ENCODE peak calls at places on chromosomes 4 and X, in eight cellular contexts. One of them, this sample, is unnamed.

GRCh38 chr4:155599596-155599995 is 67.1 kb upstream of the GUCY1A1 start:
- DNase-seq in stimulated activated CD4-positive, alpha-beta T cell treated with anti-CD3 and anti-CD28 coated beads, Interleukin-12 subunit alpha, Interleukin-12 subunit beta, amount 100 ng/mL, for 24 hours: no peak
- DNase-seq in HTR-8/SVneo: no peak
- DNase-seq in Kasumi-1: no peak
- DNase-seq in erythroblast: no peak
- DNase-seq in GOT3: no peak
- DNase-seq in GM18507: no peak
- DNase-seq in OCI-LY7: no peak
- DNase-seq in this sample: no peak

GRCh38 chr4:186839122-186840037 is 115.7 kb upstream of the FAT1 start:
- DNase-seq in stimulated activated CD4-positive, alpha-beta T cell treated with anti-CD3 and anti-CD28 coated beads, Interleukin-12 subunit alpha, Interleukin-12 subunit beta, amount 100 ng/mL, for 24 hours: no peak
- DNase-seq in HTR-8/SVneo: no peak
- DNase-seq in Kasumi-1: no peak
- DNase-seq in erythroblast: no peak
- DNase-seq in GOT3: no peak
- DNase-seq in GM18507: no peak
- DNase-seq in OCI-LY7: no peak
- DNase-seq in this sample: no peak

GRCh38 chr4:23923840-23924239 is 34.0 kb upstream of the PPARGC1A start:
- DNase-seq in stimulated activated CD4-positive, alpha-beta T cell treated with anti-CD3 and anti-CD28 coated beads, Interleukin-12 subunit alpha, Interleukin-12 subunit beta, amount 100 ng/mL, for 24 hours: no peak
- DNase-seq in HTR-8/SVneo: no peak
- DNase-seq in Kasumi-1: no peak
- DNase-seq in erythroblast: no peak
- DNase-seq in GOT3: no peak
- DNase-seq in GM18507: no peak
- DNase-seq in OCI-LY7: no peak
- DNase-seq in this sample: no peak

GRCh38 chr4:138204507-138204906 is 37.6 kb downstream of the SLC7A11 start:
- DNase-seq in stimulated activated CD4-positive, alpha-beta T cell treated with anti-CD3 and anti-CD28 coated beads, Interleukin-12 subunit alpha, Interleukin-12 subunit beta, amount 100 ng/mL, for 24 hours: no peak
- DNase-seq in HTR-8/SVneo: no peak
- DNase-seq in Kasumi-1: no peak
- DNase-seq in erythroblast: no peak
- DNase-seq in GOT3: no peak
- DNase-seq in GM18507: no peak
- DNase-seq in OCI-LY7: no peak
- DNase-seq in this sample: no peak

GRCh38 chr4:179110356-179110755 is 1668.1 kb upstream of the AGA start:
- DNase-seq in stimulated activated CD4-positive, alpha-beta T cell treated with anti-CD3 and anti-CD28 coated beads, Interleukin-12 subunit alpha, Interleukin-12 subunit beta, amount 100 ng/mL, for 24 hours: no peak
- DNase-seq in HTR-8/SVneo: peak; percentile 22
- DNase-seq in Kasumi-1: no peak
- DNase-seq in erythroblast: no peak
- DNase-seq in GOT3: no peak
- DNase-seq in GM18507: no peak
- DNase-seq in OCI-LY7: no peak
- DNase-seq in this sample: no peak

GRCh38 chr4:18214656-18215055 is 193.1 kb upstream of the LCORL start:
- DNase-seq in stimulated activated CD4-positive, alpha-beta T cell treated with anti-CD3 and anti-CD28 coated beads, Interleukin-12 subunit alpha, Interleukin-12 subunit beta, amount 100 ng/mL, for 24 hours: no peak
- DNase-seq in HTR-8/SVneo: no peak
- DNase-seq in Kasumi-1: no peak
- DNase-seq in erythroblast: no peak
- DNase-seq in GOT3: no peak
- DNase-seq in GM18507: no peak
- DNase-seq in OCI-LY7: no peak
- DNase-seq in this sample: no peak

GRCh38 chr4:182238355-182238931 is 4.8 kb upstream of the TENM3 start:
- DNase-seq in stimulated activated CD4-positive, alpha-beta T cell treated with anti-CD3 and anti-CD28 coated beads, Interleukin-12 subunit alpha, Interleukin-12 subunit beta, amount 100 ng/mL, for 24 hours: no peak
- DNase-seq in HTR-8/SVneo: peak; percentile 32
- DNase-seq in Kasumi-1: no peak
- DNase-seq in erythroblast: no peak
- DNase-seq in GOT3: no peak
- DNase-seq in GM18507: no peak
- DNase-seq in OCI-LY7: no peak
- DNase-seq in this sample: no peak

GRCh38 chrX:131778269-131779218 is 234.7 kb downstream of the OR13H1 start:
- DNase-seq in stimulated activated CD4-positive, alpha-beta T cell treated with anti-CD3 and anti-CD28 coated beads, Interleukin-12 subunit alpha, Interleukin-12 subunit beta, amount 100 ng/mL, for 24 hours: no peak
- DNase-seq in HTR-8/SVneo: no peak
- DNase-seq in Kasumi-1: no peak
- DNase-seq in erythroblast: no peak
- DNase-seq in GOT3: no peak
- DNase-seq in GM18507: no peak
- DNase-seq in OCI-LY7: no peak
- DNase-seq in this sample: no peak

GRCh38 chrX:139141370-139141769 is 389.2 kb upstream of the F9 start:
- DNase-seq in stimulated activated CD4-positive, alpha-beta T cell treated with anti-CD3 and anti-CD28 coated beads, Interleukin-12 subunit alpha, Interleukin-12 subunit beta, amount 100 ng/mL, for 24 hours: no peak
- DNase-seq in HTR-8/SVneo: no peak
- DNase-seq in Kasumi-1: no peak
- DNase-seq in erythroblast: no peak
- DNase-seq in GOT3: no peak
- DNase-seq in GM18507: no peak
- DNase-seq in OCI-LY7: no peak
- DNase-seq in this sample: no peak

GRCh38 chrX:7083468-7084396 is 63.8 kb upstream of the STS start:
- DNase-seq in stimulated activated CD4-positive, alpha-beta T cell treated with anti-CD3 and anti-CD28 coated beads, Interleukin-12 subunit alpha, Interleukin-12 subunit beta, amount 100 ng/mL, for 24 hours: peak; percentile 9
- DNase-seq in HTR-8/SVneo: peak; percentile 67
- DNase-seq in Kasumi-1: peak; percentile 66
- DNase-seq in erythroblast: no peak
- DNase-seq in GOT3: peak; percentile 5
- DNase-seq in GM18507: no peak
- DNase-seq in OCI-LY7: peak; percentile 90
- DNase-seq in this sample: peak; percentile 35

GRCh38 chr4:158805628-158806471 is 37.0 kb downstream of the FNIP2 start:
- DNase-seq in stimulated activated CD4-positive, alpha-beta T cell treated with anti-CD3 and anti-CD28 coated beads, Interleukin-12 subunit alpha, Interleukin-12 subunit beta, amount 100 ng/mL, for 24 hours: no peak
- DNase-seq in HTR-8/SVneo: no peak
- DNase-seq in Kasumi-1: no peak
- DNase-seq in erythroblast: peak; percentile 64
- DNase-seq in GOT3: no peak
- DNase-seq in GM18507: no peak
- DNase-seq in OCI-LY7: no peak
- DNase-seq in this sample: no peak

GRCh38 chr4:19187104-19187503 is 1064.6 kb upstream of the SLIT2 start:
- DNase-seq in stimulated activated CD4-positive, alpha-beta T cell treated with anti-CD3 and anti-CD28 coated beads, Interleukin-12 subunit alpha, Interleukin-12 subunit beta, amount 100 ng/mL, for 24 hours: no peak
- DNase-seq in HTR-8/SVneo: no peak
- DNase-seq in Kasumi-1: no peak
- DNase-seq in erythroblast: no peak
- DNase-seq in GOT3: no peak
- DNase-seq in GM18507: no peak
- DNase-seq in OCI-LY7: no peak
- DNase-seq in this sample: no peak

This sample was measured in SW 1271.